ENCODE peak calls at places on chromosomes 1 and 21, in eight cellular contexts. P is naive thymus-derived CD8-positive, alpha-beta T cell; E is GM06990; M is GM04504; O is activated CD4-positive, alpha-beta T cell treated with anti-CD3 and anti-CD28 coated beads for 24 hours; X is G401; B is stimulated activated CD4-positive, alpha-beta T cell treated with anti-CD3 and anti-CD28 coated beads, TNF-alpha, amount 100 ng/mL, for 1 hour; Q is heart left ventricle. G is an unnamed sample.

GRCh38 chr1:228398741-228399461 is 7.7 kb downstream of the TRIM11 start:
- DNase-seq in B (no peak), M (no peak), O (no peak), X (no peak), P (no peak), E (no peak), Q (no peak), G (no peak)

GRCh38 chr21:32626633-32627196 is 14.5 kb upstream of the CFAP298 start:
- DNase-seq in X (no peak), Q (no peak), E (no peak), B (no peak), P (no peak), M (peak), O (no peak), G (no peak)

GRCh38 chr1:162215902-162216301 is 146.4 kb downstream of the NOS1AP start:
- DNase-seq in M (no peak), P (no peak), E (no peak), O (no peak), B (no peak), X (no peak), Q (no peak), G (no peak)

GRCh38 chr1:204131978-204132377 is 19.9 kb downstream of the ETNK2 start:
- DNase-seq in Q (peak), O (no peak), E (no peak), M (no peak), B (no peak), P (no peak), X (no peak), G (no peak)

GRCh38 chr1:201028473-201028889 is 5.0 kb upstream of the KIF21B start:
- DNase-seq in E (no peak), M (no peak), B (no peak), X (peak), O (no peak), P (no peak), Q (no peak), G (no peak)

GRCh38 chr1:166675213-166675612 is 164.1 kb upstream of the POGK start:
- DNase-seq in X (no peak), P (no peak), O (no peak), E (no peak), B (no peak), Q (no peak), M (no peak), G (no peak)

GRCh38 chr1:10432910-10433785 is 2.9 kb downstream of the CENPS start:
- DNase-seq in M (no peak), E (no peak), O (no peak), X (no peak), B (no peak), P (no peak), Q (no peak), G (no peak)

GRCh38 chr1:1093610-1093943 is 19.5 kb upstream of the RNF223 start:
- DNase-seq in Q (no peak), P (no peak), O (no peak), M (no peak), B (no peak), E (no peak), X (no peak), G (no peak)

GRCh38 chr1:217311766-217312165 is 319.1 kb downstream of the GPATCH2 start:
- DNase-seq in O (no peak), B (no peak), X (no peak), E (no peak), P (no peak), Q (no peak), M (no peak), G (no peak)

GRCh38 chr1:152941037-152941700 is 5.8 kb upstream of the SPRR5 start:
- DNase-seq in Q (no peak), E (no peak), O (no peak), M (no peak), P (no peak), X (no peak), B (no peak), G (no peak)

GRCh38 chr1:111603979-111604378 is 15.6 kb upstream of the RAP1A start:
- DNase-seq in P (peak), O (peak), X (no peak), B (peak), Q (no peak), M (no peak), E (peak), G (peak)

GRCh38 chr1:219940707-219941106 is 12.3 kb upstream of the SLC30A10 start:
- DNase-seq in M (no peak), O (no peak), B (no peak), Q (no peak), E (no peak), X (no peak), P (no peak), G (no peak)

G was measured in CD8-positive, alpha-beta memory T cell.